ENCODE peak calls at places on chromosomes 11 and 22, in nine cellular contexts. N is HL-60, G is AG09309, M is B cell, P is body of pancreas, K is AG09319, E is GM20000, Q is stomach, X is colonic mucosa. I is an unnamed sample.

GRCh38 chr22:40107756-40108437 is 69.8 kb upstream of the TNRC6B start:
- DNase-seq in E (no peak), M (no peak), Q (peak; percentile 33), K (peak; percentile 16), G (peak; percentile 16), P (peak; percentile 50), X (no peak), N (no peak), I (no peak)

GRCh38 chr11:1283091-1283511 is 26.3 kb downstream of the TOLLIP start:
- DNase-seq in G (no peak), M (no peak), E (no peak), P (no peak), K (no peak), Q (no peak), N (no peak), X (no peak), I (no peak)

GRCh38 chr11:47923667-47924066 is 56.7 kb upstream of the PTPRJ start:
- DNase-seq in X (no peak), P (peak; percentile 59), E (no peak), N (no peak), Q (peak; percentile 62), K (no peak), G (no peak), M (no peak), I (no peak)

GRCh38 chr11:75320643-75321042 is 30.8 kb downstream of the ARRB1 start:
- DNase-seq in G (no peak), K (no peak), E (no peak), P (no peak), N (no peak), Q (no peak), M (no peak), X (no peak), I (peak; percentile 9)

GRCh38 chr11:66130978-66131377 is 60.9 kb downstream of the PACS1 start:
- DNase-seq in N (no peak), P (no peak), G (no peak), Q (no peak), M (no peak), X (no peak), K (no peak), E (no peak), I (no peak)

GRCh38 chr22:46145361-46145851 is 4.9 kb upstream of the PPARA start:
- DNase-seq in P (no peak), M (no peak), E (no peak), X (no peak), G (no peak), Q (no peak), N (no peak), K (no peak), I (no peak)

GRCh38 chr11:121418625-121419114 is 33.4 kb upstream of the SORL1 start:
- DNase-seq in K (no peak), G (no peak), E (no peak), Q (no peak), P (no peak), N (peak; percentile 96), M (no peak), X (peak; percentile 33), I (no peak)

GRCh38 chr11:40842750-40843339 is 616.6 kb downstream of the LRRC4C start:
- DNase-seq in N (no peak), P (no peak), M (no peak), Q (no peak), K (no peak), E (no peak), X (no peak), G (no peak), I (no peak)

GRCh38 chr11:78800756-78801155 is 226.1 kb upstream of the NARS2 start:
- DNase-seq in X (no peak), E (no peak), Q (no peak), N (no peak), K (no peak), P (no peak), G (no peak), M (no peak), I (no peak)

GRCh38 chr22:48740086-48740730 is 1087.5 kb downstream of the BRD1 start:
- DNase-seq in K (no peak), E (no peak), N (no peak), M (no peak), G (no peak), X (no peak), Q (peak; percentile 22), P (no peak), I (no peak)

GRCh38 chr22:32331236-32331917 is 26.3 kb upstream of the RFPL3 start:
- DNase-seq in G (no peak), X (no peak), M (no peak), N (no peak), P (no peak), Q (peak; percentile 11), K (no peak), E (no peak), I (no peak)

GRCh38 chr22:27487600-27488450 is 313.7 kb downstream of the MN1 start:
- DNase-seq in K (no peak), P (peak; percentile 21), Q (no peak), G (no peak), E (no peak), N (no peak), M (no peak), X (peak; percentile 27), I (no peak)

GRCh38 chr11:36361901-36362391 is 65.9 kb downstream of the PRR5L start:
- DNase-seq in K (no peak), N (no peak), Q (no peak), G (peak; percentile 69), X (no peak), P (peak; percentile 12), E (no peak), M (no peak), I (no peak)

GRCh38 chr11:72670041-72670440 is 4.2 kb downstream of the PDE2A start:
- DNase-seq in Q (no peak), E (no peak), G (no peak), X (no peak), N (no peak), M (no peak), K (no peak), P (no peak), I (no peak)

GRCh38 chr11:72669527-72669926 is 4.7 kb downstream of the PDE2A start:
- DNase-seq in K (no peak), M (no peak), N (no peak), Q (no peak), G (no peak), X (no peak), E (no peak), P (no peak), I (no peak)

GRCh38 chr11:72673284-72673942 is 809 bp downstream of the PDE2A start:
- DNase-seq in K (no peak), E (no peak), P (no peak), Q (no peak), N (no peak), X (no peak), G (no peak), M (no peak), I (no peak)

GRCh38 chr11:72672839-72673238 is 1.4 kb downstream of the PDE2A start:
- DNase-seq in Q (no peak), E (no peak), M (no peak), K (no peak), N (no peak), X (no peak), G (no peak), P (no peak), I (no peak)

DNA sequence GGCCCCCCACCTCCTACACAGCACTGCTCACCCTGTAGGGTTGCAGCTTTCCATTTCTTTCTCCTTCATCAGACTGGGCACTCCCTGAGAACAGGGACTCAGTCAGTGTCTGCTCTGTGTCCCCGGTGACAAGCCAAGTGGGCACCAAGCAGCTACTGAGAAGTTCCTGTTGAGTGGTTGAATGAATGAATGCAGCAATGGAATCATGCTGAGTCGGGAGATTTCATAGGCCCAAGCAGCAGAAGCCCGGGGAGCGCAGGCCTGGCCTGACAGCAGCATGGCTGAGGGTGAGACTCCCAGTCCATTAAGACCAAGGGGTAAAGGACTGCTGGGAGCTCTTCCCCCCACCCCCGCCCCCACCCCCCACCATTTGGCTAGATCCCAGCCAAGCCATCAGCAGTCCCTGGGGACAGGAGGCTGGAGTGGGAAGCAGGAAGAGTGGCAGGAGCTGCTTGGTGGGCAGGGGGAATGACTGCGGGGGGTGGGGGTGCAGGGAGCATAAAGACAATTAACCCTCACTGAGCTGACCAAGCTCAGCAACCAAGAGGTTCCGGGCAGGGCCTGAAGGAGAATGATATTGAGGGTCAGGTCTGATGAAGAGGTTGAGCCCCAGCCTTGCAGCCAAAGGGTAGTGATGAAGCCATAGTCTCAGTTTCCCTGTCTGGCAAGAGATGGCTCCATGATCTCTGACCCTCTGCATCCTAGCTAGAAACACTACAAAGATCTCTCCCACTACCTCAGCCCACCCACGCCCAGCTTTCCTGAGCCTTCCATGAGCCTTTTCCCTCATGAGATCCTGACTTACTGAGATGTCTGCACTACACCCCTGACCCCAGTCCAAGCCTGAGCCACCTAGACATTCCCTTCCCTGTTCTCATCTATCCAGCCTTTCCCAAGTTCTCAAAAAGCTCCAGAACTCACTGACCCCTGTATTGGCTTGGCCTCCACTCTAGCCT is 2.8 kb downstream of the PDE2A start:
- DNase-seq in E (no peak), X (no peak), K (no peak), P (no peak), N (no peak), Q (no peak), G (no peak), M (no peak), I (no peak)
- TF ChIP-seq CTCF in E (no peak), X (no peak), K (no peak), P (no peak), N (no peak), Q (no peak), G (no peak), M (no peak), I (no peak)

DNA sequence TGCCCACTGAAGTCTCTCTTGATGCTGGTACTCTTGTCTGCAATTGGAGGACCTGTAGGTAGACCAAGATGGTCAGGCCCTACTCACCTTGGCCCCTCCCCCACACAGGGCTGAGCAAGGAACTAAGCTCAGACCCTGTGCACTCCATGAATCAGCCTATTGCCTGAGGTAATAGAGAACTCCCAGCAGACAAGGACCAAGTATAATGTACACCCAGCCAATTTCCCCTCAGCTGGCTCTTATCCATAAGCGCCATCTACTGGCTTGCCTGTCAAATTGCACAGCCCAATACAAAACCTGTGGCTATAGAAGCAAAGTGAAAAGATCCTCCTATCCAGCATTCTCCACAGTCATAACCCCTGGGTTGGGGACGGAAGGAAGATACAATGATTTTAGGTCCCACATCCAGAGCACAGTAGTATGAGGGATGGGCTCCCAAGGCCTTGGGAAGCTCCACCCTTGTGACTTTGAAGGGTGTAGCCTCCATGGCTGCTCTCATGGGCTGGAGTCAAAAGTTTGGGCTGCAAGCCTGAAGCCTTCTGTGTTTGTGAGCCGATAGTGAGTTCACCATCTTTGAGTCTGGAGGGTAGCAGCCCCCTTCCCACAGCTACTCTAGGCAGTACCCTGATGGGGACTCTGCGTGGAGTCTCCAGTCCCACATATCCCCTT is 56.0 kb downstream of the GLYATL2 start:
- DNase-seq in K (peak; percentile 12), Q (peak; percentile 66), N (peak; percentile 70), X (peak; percentile 45), M (peak; percentile 41), E (peak; percentile 53), P (peak; percentile 67), G (peak; percentile 14), I (no peak)
- TF ChIP-seq CTCF in K (peak; percentile 84), Q (peak; percentile 40), N (peak; percentile 98), X (peak; percentile 16), M (peak; percentile 75), E (peak; percentile 79), P (peak; percentile 67), G (peak; percentile 86), I (peak; percentile 58)

GRCh38 chr11:22730319-22730718 is 63.9 kb downstream of the GAS2 start:
- DNase-seq in G (no peak), K (no peak), E (peak; percentile 6), X (no peak), Q (no peak), P (no peak), N (no peak), M (no peak), I (no peak)
- TF ChIP-seq CTCF in G (no peak), K (no peak), E (no peak), X (no peak), Q (no peak), P (peak; percentile 59), N (no peak), M (peak; percentile 40), I (peak; percentile 44)

GRCh38 chr11:113369411-113369810 is 18.2 kb upstream of the ANKK1 start:
- DNase-seq in M (no peak), N (no peak), P (no peak), E (no peak), G (no peak), X (no peak), K (no peak), Q (no peak), I (no peak)
- TF ChIP-seq CTCF in M (no peak), N (no peak), P (no peak), E (no peak), G (no peak), X (no peak), K (no peak), Q (no peak), I (no peak)

I was measured in D721Med.